ENCODE peak calls at places on chromosomes 6 and 20, in seven cellular contexts. X is activated CD4-positive, alpha-beta T cell treated with anti-CD3 and anti-CD28 coated beads, Interleukin-2, amount 50 U/mL, for 24 hours; Y is stimulated activated effector memory CD8-positive, alpha-beta T cell treated with anti-CD3 and anti-CD28 coated beads, Interleukin-12 subunit alpha, Interleukin-12 subunit beta, amount 100 ng/mL, for 72 hours; T is esophagus muscularis mucosa; P is ureter; Q is KG1; I is mesenchymal stem cell. B is an unnamed sample.

GRCh38 chr6:87473419-87473903 is 687 bp downstream of the SLC35A1 start:
- DNase-seq in X (peak; percentile 38), Y (no peak), T (no peak), P (no peak), Q (peak; percentile 40), I (peak; percentile 48), B (no peak)

GRCh38 chr6:41779793-41780622 is at the start of gene FRS3:
- DNase-seq in X (peak; percentile 99), Y (peak; percentile 100), T (peak; percentile 99), P (peak; percentile 99), Q (peak; percentile 94), I (peak; percentile 91), B (peak; percentile 72)

GRCh38 chr6:151389640-151390275 is 1.6 kb downstream of the ZBTB2 start:
- DNase-seq in X (peak; percentile 36), Y (no peak), T (no peak), P (peak; percentile 80), Q (peak; percentile 83), I (peak; percentile 80), B (peak; percentile 18)

GRCh38 chr6:170165085-170165484 is 125.8 kb downstream of the DLL1 start:
- DNase-seq in X (no peak), Y (no peak), T (no peak), P (peak; percentile 49), Q (no peak), I (no peak), B (no peak)

GRCh38 chr6:167429353-167429752 is 104.5 kb downstream of the TTLL2 start:
- DNase-seq in X (no peak), Y (no peak), T (no peak), P (no peak), Q (no peak), I (no peak), B (no peak)

GRCh38 chr6:148557796-148558457 is 188.9 kb upstream of the UST start:
- DNase-seq in X (no peak), Y (no peak), T (no peak), P (no peak), Q (peak; percentile 60), I (peak; percentile 51), B (no peak)

GRCh38 chr20:64035066-64035932 is 683 bp upstream of the C20orf204 start:
- DNase-seq in X (no peak), Y (no peak), T (no peak), P (no peak), Q (no peak), I (no peak), B (no peak)

GRCh38 chr20:34946661-34947060 is 8.9 kb downstream of the GSS start:
- DNase-seq in X (no peak), Y (no peak), T (no peak), P (no peak), Q (no peak), I (no peak), B (no peak)

GRCh38 chr6:125252891-125253290 is 48.9 kb downstream of the HDDC2 start:
- DNase-seq in X (no peak), Y (no peak), T (no peak), P (no peak), Q (no peak), I (peak; percentile 7), B (no peak)

GRCh38 chr20:63664861-63665594 is 6.9 kb downstream of the RTEL1 start:
- DNase-seq in X (no peak), Y (no peak), T (no peak), P (no peak), Q (no peak), I (no peak), B (no peak)

GRCh38 chr6:14436593-14436992 is 319.0 kb downstream of the CD83 start:
- DNase-seq in X (no peak), Y (no peak), T (no peak), P (no peak), Q (no peak), I (no peak), B (no peak)

GRCh38 chr20:42701948-42702347 is 487.8 kb downstream of the PTPRT start:
- DNase-seq in X (no peak), Y (no peak), T (no peak), P (no peak), Q (no peak), I (no peak), B (no peak)

GRCh38 chr6:144055121-144055931 is 40.0 kb downstream of the SF3B5 start:
- DNase-seq in X (peak; percentile 42), Y (peak; percentile 11), T (no peak), P (no peak), Q (peak; percentile 17), I (no peak), B (no peak)

GRCh38 chr6:37059344-37060194 is 54.1 kb downstream of the FGD2 start:
- DNase-seq in X (no peak), Y (no peak), T (no peak), P (peak; percentile 75), Q (no peak), I (peak; percentile 98), B (no peak)

GRCh38 chr6:6285679-6286078 is 34.8 kb downstream of the F13A1 start:
- DNase-seq in X (no peak), Y (no peak), T (peak; percentile 29), P (no peak), Q (no peak), I (no peak), B (no peak)

GRCh38 chr20:22582386-22582959 is 1.9 kb downstream of the FOXA2 start:
- DNase-seq in X (no peak), Y (no peak), T (no peak), P (no peak), Q (no peak), I (no peak), B (no peak)

GRCh38 chr20:1810926-1811620 is 84.1 kb upstream of the SIRPA start:
- DNase-seq in X (no peak), Y (no peak), T (peak; percentile 90), P (no peak), Q (peak; percentile 35), I (peak; percentile 60), B (no peak)

GRCh38 chr6:70717038-70717801 is 49.5 kb downstream of the SMAP1 start:
- DNase-seq in X (no peak), Y (no peak), T (no peak), P (no peak), Q (no peak), I (no peak), B (no peak)

GRCh38 chr20:64077876-64078551 is 1.3 kb downstream of the RGS19 start:
- DNase-seq in X (peak; percentile 33), Y (no peak), T (no peak), P (no peak), Q (peak; percentile 67), I (no peak), B (no peak)

GRCh38 chr20:32823078-32823477 is 3.3 kb downstream of the MAPRE1 start:
- DNase-seq in X (peak; percentile 17), Y (peak; percentile 12), T (no peak), P (no peak), Q (no peak), I (peak; percentile 93), B (no peak)

GRCh38 chr6:162605881-162606280 is 121.7 kb downstream of the PRKN start:
- DNase-seq in X (no peak), Y (no peak), T (no peak), P (no peak), Q (no peak), I (no peak), B (no peak)

GRCh38 chr20:39233755-39234154 is 271.6 kb downstream of the DHX35 start:
- DNase-seq in X (no peak), Y (no peak), T (no peak), P (no peak), Q (no peak), I (no peak), B (no peak)

GRCh38 chr6:11021003-11021402 is 23.1 kb downstream of the ELOVL2 start:
- DNase-seq in X (no peak), Y (no peak), T (no peak), P (no peak), Q (no peak), I (no peak), B (peak; percentile 47)

GRCh38 chr20:43969501-43969900 is 54.8 kb downstream of the TOX2 start:
- DNase-seq in X (no peak), Y (no peak), T (no peak), P (no peak), Q (no peak), I (no peak), B (no peak)

GRCh38 chr6:163342571-163343539 is 71.7 kb upstream of the QKI start:
- DNase-seq in X (no peak), Y (no peak), T (no peak), P (no peak), Q (no peak), I (no peak), B (no peak)

GRCh38 chr6:13461352-13461751 is 26.0 kb downstream of the GFOD1 start:
- DNase-seq in X (no peak), Y (no peak), T (no peak), P (no peak), Q (no peak), I (no peak), B (no peak)

GRCh38 chr6:80210618-80211017 is 104.1 kb downstream of the BCKDHB start:
- DNase-seq in X (no peak), Y (no peak), T (no peak), P (no peak), Q (no peak), I (peak; percentile 86), B (no peak)

GRCh38 chr20:56412473-56412790 is 372 bp downstream of the CASS4 start:
- DNase-seq in X (no peak), Y (no peak), T (no peak), P (no peak), Q (no peak), I (no peak), B (no peak)

GRCh38 chr6:35230950-35231349 is 17.2 kb downstream of the SCUBE3 start:
- DNase-seq in X (no peak), Y (no peak), T (no peak), P (peak; percentile 82), Q (no peak), I (no peak), B (peak; percentile 17)

GRCh38 chr6:142323377-142323776 is 21.6 kb downstream of the ADGRG6 start:
- DNase-seq in X (no peak), Y (no peak), T (no peak), P (no peak), Q (no peak), I (peak; percentile 59), B (peak; percentile 98)

GRCh38 chr6:121539537-121539936 is 104.1 kb downstream of the GJA1 start:
- DNase-seq in X (no peak), Y (no peak), T (no peak), P (no peak), Q (no peak), I (no peak), B (no peak)

GRCh38 chr6:100084301-100085161 is 90.5 kb upstream of the MCHR2 start:
- DNase-seq in X (no peak), Y (no peak), T (no peak), P (no peak), Q (no peak), I (no peak), B (no peak)

GRCh38 chr6:89562114-89562815 is 76.3 kb downstream of the LYRM2 start:
- DNase-seq in X (no peak), Y (no peak), T (no peak), P (no peak), Q (no peak), I (peak; percentile 3), B (no peak)

GRCh38 chr20:59000326-59000725 is 6.7 kb downstream of the CTSZ start:
- DNase-seq in X (no peak), Y (no peak), T (no peak), P (no peak), Q (no peak), I (no peak), B (no peak)

B was measured in LNCaP clone FGC.